ENCODE peak calls at places on chromosomes 4 and X, in ten cellular contexts. One of them, this sample, is unnamed. For H3K4me1, the result is how much of the 10 kb centered on the place peaks cover.

GRCh38 chrX:47518105-47518504 is 35.1 kb upstream of the ZNF41 start:
- DNase-seq in transverse colon: no peak
- DNase-seq in prostate gland: no peak
- DNase-seq in stomach: no peak
- DNase-seq in H1: no peak
- DNase-seq in vagina: no peak
- DNase-seq in esophagus muscularis mucosa: no peak
- DNase-seq in endothelial cell of umbilical vein: no peak
- DNase-seq in HCT116: no peak
- DNase-seq in sigmoid colon: no peak
- DNase-seq in this sample: no peak

GRCh38 chr4:108143515-108143914 is 25.2 kb downstream of the LEF1 start:
- DNase-seq in vagina: no peak
- DNase-seq in H1: no peak
- DNase-seq in sigmoid colon: no peak
- DNase-seq in prostate gland: no peak
- DNase-seq in stomach: no peak
- DNase-seq in transverse colon: no peak
- DNase-seq in esophagus muscularis mucosa: no peak
- DNase-seq in HCT116: no peak
- DNase-seq in endothelial cell of umbilical vein: no peak
- DNase-seq in this sample: no peak

GRCh38 chr4:92634891-92635290 is 331.1 kb downstream of the GRID2 start:
- DNase-seq in H1: no peak
- DNase-seq in transverse colon: no peak
- DNase-seq in stomach: no peak
- DNase-seq in endothelial cell of umbilical vein: no peak
- DNase-seq in HCT116: no peak
- DNase-seq in vagina: no peak
- DNase-seq in esophagus muscularis mucosa: no peak
- DNase-seq in sigmoid colon: no peak
- DNase-seq in prostate gland: no peak
- DNase-seq in this sample: no peak

GRCh38 chrX:109847257-109848187 is 114.5 kb upstream of the ACSL4 start:
- DNase-seq in endothelial cell of umbilical vein: no peak
- DNase-seq in HCT116: no peak
- DNase-seq in transverse colon: no peak
- DNase-seq in prostate gland: no peak
- DNase-seq in stomach: no peak
- DNase-seq in sigmoid colon: no peak
- DNase-seq in H1: no peak
- DNase-seq in esophagus muscularis mucosa: no peak
- DNase-seq in vagina: no peak
- DNase-seq in this sample: peak

GRCh38 chr4:111466821-111467605 is 678.2 kb upstream of the FAM241A start:
- DNase-seq in endothelial cell of umbilical vein: no peak
- DNase-seq in H1: no peak
- DNase-seq in stomach: no peak
- DNase-seq in prostate gland: no peak
- DNase-seq in vagina: no peak
- DNase-seq in transverse colon: no peak
- DNase-seq in esophagus muscularis mucosa: no peak
- DNase-seq in HCT116: no peak
- DNase-seq in sigmoid colon: no peak
- DNase-seq in this sample: no peak

GRCh38 chr4:13543091-13543581 is 1.2 kb downstream of the NKX3-2 start:
- DNase-seq in prostate gland: no peak
- DNase-seq in sigmoid colon: peak
- DNase-seq in HCT116: no peak
- DNase-seq in H1: peak
- DNase-seq in endothelial cell of umbilical vein: no peak
- DNase-seq in stomach: no peak
- DNase-seq in transverse colon: no peak
- DNase-seq in vagina: no peak
- DNase-seq in esophagus muscularis mucosa: peak
- DNase-seq in this sample: no peak

GRCh38 chr4:109078724-109079123 is 223.7 kb downstream of the COL25A1 start:
- DNase-seq in esophagus muscularis mucosa: no peak
- DNase-seq in vagina: no peak
- DNase-seq in prostate gland: no peak
- DNase-seq in transverse colon: no peak
- DNase-seq in sigmoid colon: no peak
- DNase-seq in endothelial cell of umbilical vein: peak
- DNase-seq in H1: no peak
- DNase-seq in HCT116: no peak
- DNase-seq in stomach: no peak
- DNase-seq in this sample: no peak

GRCh38 chr4:14856076-14856926 is 146.0 kb upstream of the CPEB2 start:
- DNase-seq in stomach: peak
- DNase-seq in sigmoid colon: peak
- DNase-seq in esophagus muscularis mucosa: no peak
- DNase-seq in HCT116: peak
- DNase-seq in endothelial cell of umbilical vein: peak
- DNase-seq in H1: no peak
- DNase-seq in transverse colon: peak
- DNase-seq in prostate gland: peak
- DNase-seq in vagina: no peak
- DNase-seq in this sample: no peak

GRCh38 chr4:155703486-155704227 is 37.0 kb downstream of the GUCY1A1 start:
- DNase-seq in HCT116: no peak
- DNase-seq in prostate gland: no peak
- DNase-seq in stomach: no peak
- DNase-seq in transverse colon: no peak
- DNase-seq in H1: no peak
- DNase-seq in vagina: no peak
- DNase-seq in endothelial cell of umbilical vein: no peak
- DNase-seq in esophagus muscularis mucosa: no peak
- DNase-seq in sigmoid colon: no peak
- DNase-seq in this sample: no peak

GRCh38 chr4:42519803-42520417 is 122.6 kb downstream of the SHISA3 start:
- DNase-seq in vagina: no peak
- DNase-seq in prostate gland: peak
- DNase-seq in transverse colon: peak
- DNase-seq in endothelial cell of umbilical vein: peak
- DNase-seq in esophagus muscularis mucosa: no peak
- DNase-seq in sigmoid colon: no peak
- DNase-seq in H1: peak
- DNase-seq in stomach: peak
- DNase-seq in HCT116: peak
- DNase-seq in this sample: no peak

GRCh38 chr4:132991111-132991510 is 158.0 kb upstream of the PCDH10 start:
- DNase-seq in transverse colon: no peak
- DNase-seq in esophagus muscularis mucosa: no peak
- DNase-seq in vagina: no peak
- DNase-seq in stomach: no peak
- DNase-seq in H1: no peak
- DNase-seq in prostate gland: no peak
- DNase-seq in endothelial cell of umbilical vein: peak
- DNase-seq in sigmoid colon: no peak
- DNase-seq in HCT116: no peak
- DNase-seq in this sample: no peak

GRCh38 chr4:102252171-102252570 is 93.1 kb downstream of the SLC39A8 start:
- DNase-seq in endothelial cell of umbilical vein: no peak
- DNase-seq in transverse colon: no peak
- DNase-seq in esophagus muscularis mucosa: no peak
- DNase-seq in sigmoid colon: no peak
- DNase-seq in H1: no peak
- DNase-seq in prostate gland: no peak
- DNase-seq in stomach: no peak
- DNase-seq in HCT116: no peak
- DNase-seq in vagina: no peak
- DNase-seq in this sample: no peak

GRCh38 chrX:132023896-132024386 is 839 bp downstream of the STK26 start:
- DNase-seq in stomach: no peak
- DNase-seq in endothelial cell of umbilical vein: peak
- DNase-seq in HCT116: no peak
- DNase-seq in sigmoid colon: no peak
- DNase-seq in prostate gland: peak
- DNase-seq in transverse colon: no peak
- DNase-seq in H1: peak
- DNase-seq in esophagus muscularis mucosa: no peak
- DNase-seq in vagina: no peak
- DNase-seq in this sample: no peak
- TF ChIP-seq POLR2A in stomach: no peak
- TF ChIP-seq POLR2A in endothelial cell of umbilical vein: no peak
- TF ChIP-seq POLR2A in HCT116: no peak
- TF ChIP-seq POLR2A in sigmoid colon: no peak
- TF ChIP-seq POLR2A in prostate gland: no peak
- TF ChIP-seq POLR2A in transverse colon: no peak
- TF ChIP-seq POLR2A in H1: no peak
- TF ChIP-seq POLR2A in esophagus muscularis mucosa: no peak
- TF ChIP-seq POLR2A in vagina: no peak
- TF ChIP-seq POLR2A in this sample: no peak

DNA sequence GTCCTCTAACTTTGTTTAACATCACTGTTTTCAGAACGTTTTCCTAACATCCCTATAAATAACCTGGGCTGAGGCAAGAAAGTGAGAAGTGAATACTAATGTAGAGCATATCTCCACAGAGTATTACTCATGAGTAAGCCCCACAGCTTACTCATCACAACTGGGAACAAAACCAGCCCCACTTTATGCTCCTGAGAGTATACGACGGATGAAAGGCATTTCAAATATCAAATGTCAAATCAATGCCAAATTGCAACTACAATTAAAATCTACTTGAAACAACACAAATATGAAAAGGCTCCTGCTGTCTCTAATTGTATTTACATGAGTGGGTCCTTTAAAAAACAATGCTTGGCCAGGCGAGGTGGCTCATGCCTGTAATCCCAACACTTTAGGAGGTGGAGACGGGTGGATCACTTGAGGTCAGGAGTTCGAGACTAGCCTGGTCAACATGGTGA is 41.2 kb downstream of the SH3RF1 start:
- DNase-seq in transverse colon: no peak
- DNase-seq in prostate gland: no peak
- DNase-seq in esophagus muscularis mucosa: peak
- DNase-seq in vagina: no peak
- DNase-seq in HCT116: peak
- DNase-seq in stomach: no peak
- DNase-seq in endothelial cell of umbilical vein: peak
- DNase-seq in sigmoid colon: no peak
- DNase-seq in H1: no peak
- DNase-seq in this sample: no peak
- TF ChIP-seq POLR2AphosphoS5 in transverse colon: peak
- TF ChIP-seq POLR2AphosphoS5 in prostate gland: no peak
- TF ChIP-seq POLR2AphosphoS5 in esophagus muscularis mucosa: peak
- TF ChIP-seq POLR2AphosphoS5 in vagina: peak
- TF ChIP-seq POLR2AphosphoS5 in HCT116: peak
- TF ChIP-seq POLR2AphosphoS5 in stomach: no peak
- TF ChIP-seq POLR2AphosphoS5 in endothelial cell of umbilical vein: peak
- TF ChIP-seq POLR2AphosphoS5 in sigmoid colon: no peak
- TF ChIP-seq POLR2AphosphoS5 in H1: no peak
- TF ChIP-seq POLR2AphosphoS5 in this sample: no peak

GRCh38 chr4:184732126-184732525 is 1.8 kb downstream of the CENPU start:
- DNase-seq in stomach: no peak
- DNase-seq in esophagus muscularis mucosa: no peak
- DNase-seq in endothelial cell of umbilical vein: no peak
- DNase-seq in prostate gland: no peak
- DNase-seq in HCT116: no peak
- DNase-seq in vagina: no peak
- DNase-seq in H1: no peak
- DNase-seq in sigmoid colon: no peak
- DNase-seq in transverse colon: no peak
- DNase-seq in this sample: no peak
- H3K4me1 ChIP-seq in stomach: under half
- H3K4me1 ChIP-seq in esophagus muscularis mucosa: under half
- H3K4me1 ChIP-seq in endothelial cell of umbilical vein: under half
- H3K4me1 ChIP-seq in prostate gland: under half
- H3K4me1 ChIP-seq in HCT116: under half
- H3K4me1 ChIP-seq in vagina: under half
- H3K4me1 ChIP-seq in H1: under half
- H3K4me1 ChIP-seq in sigmoid colon: under half
- H3K4me1 ChIP-seq in transverse colon: under half
- H3K4me1 ChIP-seq in this sample: under half

DNA sequence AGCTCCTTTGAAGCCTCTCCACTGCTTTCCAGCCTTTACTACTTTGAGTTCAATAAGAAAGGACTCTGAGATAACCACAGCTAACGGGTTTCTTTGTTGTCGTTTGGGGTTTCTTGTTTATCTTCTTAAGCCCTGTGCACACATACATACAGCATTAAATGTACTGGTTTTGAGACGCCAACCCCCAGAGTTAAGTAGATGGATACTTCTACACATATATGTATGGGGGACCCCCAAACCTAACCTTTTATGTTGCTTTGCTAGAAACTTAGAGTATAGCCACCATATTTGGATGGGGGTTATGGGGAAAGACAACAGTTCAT is 696 bp downstream of the CEP135 start:
- DNase-seq in sigmoid colon: no peak
- DNase-seq in prostate gland: peak
- DNase-seq in vagina: no peak
- DNase-seq in endothelial cell of umbilical vein: no peak
- DNase-seq in transverse colon: no peak
- DNase-seq in HCT116: no peak
- DNase-seq in stomach: no peak
- DNase-seq in esophagus muscularis mucosa: no peak
- DNase-seq in H1: no peak
- DNase-seq in this sample: no peak
- TF ChIP-seq POLR2A in sigmoid colon: no peak
- TF ChIP-seq POLR2A in prostate gland: no peak
- TF ChIP-seq POLR2A in vagina: no peak
- TF ChIP-seq POLR2A in endothelial cell of umbilical vein: no peak
- TF ChIP-seq POLR2A in transverse colon: no peak
- TF ChIP-seq POLR2A in HCT116: no peak
- TF ChIP-seq POLR2A in stomach: no peak
- TF ChIP-seq POLR2A in esophagus muscularis mucosa: no peak
- TF ChIP-seq POLR2A in H1: no peak
- TF ChIP-seq POLR2A in this sample: no peak

DNA sequence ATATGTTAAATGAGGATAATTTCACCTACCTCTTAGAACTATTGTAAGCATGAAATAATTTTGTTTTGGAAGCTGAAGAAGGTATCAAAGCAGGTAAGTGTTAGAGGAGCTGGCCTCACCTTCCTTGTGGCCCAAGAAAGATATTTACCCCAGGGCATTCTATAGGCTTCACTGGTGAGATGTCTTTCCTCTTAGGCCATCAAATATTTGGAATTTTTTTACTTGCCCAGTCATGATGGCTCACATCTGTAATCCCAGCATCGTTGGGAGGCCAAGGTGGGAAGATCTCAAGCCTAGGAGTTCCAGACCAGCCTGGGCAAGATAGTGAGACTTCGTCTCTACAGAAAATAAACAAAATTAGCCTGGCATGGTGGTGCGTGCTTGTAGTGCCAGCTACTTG is 6.1 kb upstream of the SMS start:
- DNase-seq in stomach: no peak
- DNase-seq in transverse colon: no peak
- DNase-seq in esophagus muscularis mucosa: no peak
- DNase-seq in H1: no peak
- DNase-seq in prostate gland: no peak
- DNase-seq in sigmoid colon: no peak
- DNase-seq in endothelial cell of umbilical vein: no peak
- DNase-seq in HCT116: no peak
- DNase-seq in vagina: no peak
- DNase-seq in this sample: no peak
- TF ChIP-seq POLR2AphosphoS5 in stomach: no peak
- TF ChIP-seq POLR2AphosphoS5 in transverse colon: no peak
- TF ChIP-seq POLR2AphosphoS5 in esophagus muscularis mucosa: no peak
- TF ChIP-seq POLR2AphosphoS5 in H1: no peak
- TF ChIP-seq POLR2AphosphoS5 in prostate gland: no peak
- TF ChIP-seq POLR2AphosphoS5 in sigmoid colon: no peak
- TF ChIP-seq POLR2AphosphoS5 in endothelial cell of umbilical vein: no peak
- TF ChIP-seq POLR2AphosphoS5 in HCT116: no peak
- TF ChIP-seq POLR2AphosphoS5 in vagina: no peak
- TF ChIP-seq POLR2AphosphoS5 in this sample: no peak